ENCODE peak calls at places on chromosomes 7 and 10, in five cellular contexts. Z is dorsolateral prefrontal cortex, O is epithelial cell of prostate, L is cardiac muscle cell, N is ovary. A is an unnamed sample.

GRCh38 chr10:42951486-42952251 is 125.2 kb upstream of the RET start:
- DNase-seq in O (no peak), L (peak; percentile 45), Z (no peak), N (no peak), A (peak; percentile 58)

GRCh38 chr10:58740620-58741369 is 228.1 kb downstream of the BICC1 start:
- DNase-seq in L (no peak), Z (no peak), N (no peak), O (no peak), A (no peak)

GRCh38 chr7:138127996-138128395 is 51.7 kb downstream of the AKR1D1 start:
- DNase-seq in L (no peak), N (no peak), Z (no peak), O (no peak), A (no peak)

GRCh38 chr10:16787361-16787791 is 29.8 kb downstream of the RSU1 start:
- DNase-seq in O (no peak), Z (no peak), L (no peak), N (no peak), A (no peak)

GRCh38 chr7:28112883-28113540 is 67.6 kb downstream of the JAZF1 start:
- DNase-seq in O (no peak), N (no peak), Z (no peak), L (no peak), A (no peak)

GRCh38 chr10:80202934-80203834 is 2.2 kb downstream of the ANXA11 start:
- DNase-seq in L (peak; percentile 73), N (peak; percentile 54), Z (peak; percentile 40), O (no peak), A (peak; percentile 81)

GRCh38 chr10:95664543-95664942 is 8.0 kb upstream of the ALDH18A1 start:
- DNase-seq in Z (no peak), L (no peak), N (no peak), O (no peak), A (no peak)

GRCh38 chr7:122304604-122304975 is at the start of gene FEZF1:
- DNase-seq in Z (no peak), O (no peak), N (no peak), L (no peak), A (no peak)

GRCh38 chr7:55247466-55247865 is 117.7 kb upstream of the LANCL2 start:
- DNase-seq in L (no peak), O (no peak), N (no peak), Z (no peak), A (no peak)

GRCh38 chr10:33487014-33487776 is 152.7 kb upstream of the NRP1 start:
- DNase-seq in N (no peak), Z (no peak), O (no peak), L (no peak), A (no peak)

GRCh38 chr10:33492914-33493313 is 158.4 kb upstream of the NRP1 start:
- DNase-seq in O (no peak), L (no peak), Z (no peak), N (no peak), A (no peak)

GRCh38 chr10:33494000-33494399 is 159.5 kb upstream of the NRP1 start:
- DNase-seq in N (no peak), L (no peak), O (no peak), Z (no peak), A (no peak)

GRCh38 chr10:33485276-33485675 is 150.8 kb upstream of the NRP1 start:
- DNase-seq in N (no peak), L (no peak), O (no peak), Z (no peak), A (no peak)

DNA sequence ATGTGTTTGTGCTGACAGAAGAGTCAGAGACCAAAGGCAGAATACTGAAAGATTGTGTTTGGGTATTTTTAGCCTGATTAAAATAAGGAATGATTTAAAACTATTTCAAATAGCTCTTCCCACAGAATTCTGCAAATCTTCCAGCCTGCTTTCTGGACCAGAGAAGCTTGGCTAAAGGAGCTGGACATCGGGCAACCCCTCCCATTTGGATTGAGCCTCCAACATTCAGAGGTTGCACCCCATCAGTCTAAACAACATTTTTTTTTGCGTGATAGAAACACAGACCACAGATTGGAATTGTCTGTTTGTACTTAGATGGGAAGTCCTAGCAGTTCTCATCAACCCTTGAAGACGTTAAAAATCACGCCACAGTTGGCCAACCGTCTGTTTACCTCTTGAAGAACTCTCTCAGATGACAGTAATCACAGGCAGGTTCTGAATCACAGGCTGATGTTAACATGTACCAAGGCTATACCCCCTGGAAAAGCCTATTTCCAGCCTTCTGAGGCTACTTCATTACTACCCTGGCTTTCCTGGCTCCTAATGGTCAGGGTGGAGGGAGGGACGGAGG is 155.2 kb upstream of the NRP1 start:
- DNase-seq in Z (no peak), L (no peak), N (no peak), O (no peak), A (no peak)
- H3K27ac ChIP-seq in Z (no peak overlapping the region), L (no peak overlapping the region), N (peak overlapping the region; percentile 6), O (no peak overlapping the region), A (no peak overlapping the region)

DNA sequence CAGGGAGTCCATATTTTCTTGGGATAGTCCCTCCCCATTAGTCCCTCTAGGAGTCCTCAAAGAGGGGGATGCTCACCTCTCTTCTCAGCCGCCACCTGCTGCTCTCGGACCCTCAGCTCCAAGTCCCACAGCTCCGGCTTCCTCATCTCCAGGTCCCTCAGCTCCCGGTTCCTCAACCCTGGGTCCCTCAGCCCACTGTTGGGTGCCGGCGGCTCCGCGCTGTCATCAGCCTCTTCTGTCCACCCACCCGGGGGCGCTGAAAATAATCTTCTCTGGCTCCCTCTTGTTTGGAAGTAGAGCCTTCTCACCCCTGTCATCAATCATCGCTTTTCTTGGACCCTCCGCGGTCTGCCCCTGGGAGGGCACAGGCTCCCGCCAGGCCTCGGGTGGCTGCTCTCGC is 13.3 kb upstream of the CNNM1 start:
- DNase-seq in Z (no peak), N (no peak), L (no peak), O (no peak), A (no peak)
- H3K27ac ChIP-seq in Z (no peak overlapping the region), N (no peak overlapping the region), L (no peak overlapping the region), O (no peak overlapping the region), A (no peak overlapping the region)

GRCh38 chr10:1114355-1115261 is 58.4 kb downstream of the WDR37 start:
- DNase-seq in Z (peak; percentile 54), N (no peak), L (no peak), O (no peak), A (no peak)

GRCh38 chr10:1107679-1108078 is 51.5 kb downstream of the WDR37 start:
- DNase-seq in N (no peak), L (no peak), O (peak; percentile 24), Z (no peak), A (no peak)

GRCh38 chr10:1107004-1107403 is 50.8 kb downstream of the WDR37 start:
- DNase-seq in N (no peak), L (no peak), Z (no peak), O (no peak), A (no peak)

GRCh38 chr10:1109795-1110673 is 53.8 kb downstream of the WDR37 start:
- DNase-seq in O (peak; percentile 66), Z (peak; percentile 40), N (peak; percentile 47), L (peak; percentile 65), A (peak; percentile 42)

GRCh38 chr10:1110674-1111119 is 54.5 kb downstream of the WDR37 start:
- DNase-seq in O (no peak), Z (no peak), L (no peak), N (no peak), A (no peak)
- H3K27ac ChIP-seq in O (peak overlapping the region; percentile 85), Z (no peak overlapping the region), L (no peak overlapping the region), N (no peak overlapping the region), A (peak overlapping the region; percentile 24)

GRCh38 chr10:5943536-5943935 is 33.8 kb downstream of the IL15RA start:
- DNase-seq in Z (no peak), L (peak; percentile 40), N (peak; percentile 70), O (no peak), A (peak; percentile 73)
- H3K27ac ChIP-seq in Z (peak overlapping the region; percentile 54), L (no peak overlapping the region), N (peak overlapping the region; percentile 96), O (no peak overlapping the region), A (peak overlapping the region; percentile 87)

GRCh38 chr10:132460071-132460470 is 63.1 kb downstream of the PWWP2B start:
- DNase-seq in O (no peak), N (peak; percentile 22), Z (no peak), L (no peak), A (no peak)

GRCh38 chr10:132461103-132461682 is 64.2 kb downstream of the PWWP2B start:
- DNase-seq in Z (no peak), L (no peak), N (no peak), O (no peak), A (peak; percentile 13)

GRCh38 chr10:132459252-132460028 is 62.4 kb downstream of the PWWP2B start:
- DNase-seq in N (peak; percentile 46), Z (no peak), L (no peak), O (no peak), A (no peak)

GRCh38 chr10:132461683-132462231 is 64.8 kb downstream of the PWWP2B start:
- DNase-seq in N (peak; percentile 45), L (no peak), O (no peak), Z (no peak), A (peak; percentile 19)

GRCh38 chr10:132460691-132461090 is 63.7 kb downstream of the PWWP2B start:
- DNase-seq in O (no peak), N (no peak), Z (no peak), L (no peak), A (no peak)
- H3K27ac ChIP-seq in O (no peak overlapping the region), N (no peak overlapping the region), Z (no peak overlapping the region), L (no peak overlapping the region), A (no peak overlapping the region)

GRCh38 chr10:71881956-71882355 is 30.9 kb upstream of the PSAP start:
- DNase-seq in Z (no peak), N (no peak), O (no peak), L (no peak), A (no peak)
- H3K27ac ChIP-seq in Z (no peak overlapping the region), N (no peak overlapping the region), O (no peak overlapping the region), L (no peak overlapping the region), A (no peak overlapping the region)

DNA sequence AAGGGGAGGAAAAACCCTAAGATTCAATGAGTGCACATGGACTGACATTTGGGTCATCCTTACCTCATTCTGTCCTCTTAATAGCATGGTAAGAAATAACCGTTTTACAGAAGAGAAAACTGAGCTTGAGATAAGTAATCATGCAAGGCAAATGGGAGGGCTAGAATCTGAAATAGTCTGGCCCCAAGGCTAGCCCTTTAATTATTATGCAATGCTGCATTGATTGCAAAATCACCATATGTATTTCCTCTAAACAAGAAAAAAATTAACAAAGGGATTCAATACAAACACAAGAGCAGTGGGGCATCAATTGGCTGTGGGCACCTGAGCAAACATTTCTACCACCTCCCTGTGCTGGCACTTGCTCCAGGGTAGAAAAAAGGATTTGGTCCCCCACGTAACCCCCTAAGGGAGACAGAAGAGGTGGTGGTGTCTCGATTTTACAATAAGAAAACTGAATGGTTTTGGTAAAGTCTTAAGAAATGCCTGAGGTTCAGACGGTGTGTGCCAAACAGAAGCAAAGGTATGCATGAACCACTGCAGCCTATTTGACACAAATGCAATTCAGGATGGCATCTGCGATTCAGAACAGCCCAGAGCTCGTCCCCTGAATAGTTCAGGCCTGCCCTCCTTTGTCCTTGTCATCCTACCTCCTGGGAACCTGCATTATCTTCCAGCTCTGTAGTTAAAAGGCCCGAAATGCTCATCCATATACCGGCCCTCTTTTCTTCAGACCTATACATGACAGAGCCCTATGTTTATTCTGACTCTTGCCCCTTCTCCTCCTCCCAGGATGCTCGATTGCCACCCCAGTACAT is 23.6 kb downstream of the PIP4K2A start:
- DNase-seq in O (no peak), Z (no peak), N (no peak), L (no peak), A (no peak)
- H3K27ac ChIP-seq in O (no peak overlapping the region), Z (peak overlapping the region; percentile 9), N (no peak overlapping the region), L (no peak overlapping the region), A (no peak overlapping the region)